ENCODE peak calls at places on chromosomes 12 and 14, in four cellular contexts. Q is HepG2, K is SK-N-SH, R is K562. W is an unnamed sample.

GRCh38 chr14:95910628-95911027 is 34.0 kb downstream of the TUNAR start:
- DNase-seq in Q (no peak), K (no peak), R (no peak), W (no peak)

GRCh38 chr14:26204362-26204953 is 393.4 kb downstream of the NOVA1 start:
- DNase-seq in R (no peak), K (no peak), Q (no peak), W (no peak)

GRCh38 chr12:60211244-60211643 is 615.4 kb downstream of the SLC16A7 start:
- DNase-seq in K (no peak), R (no peak), Q (no peak), W (no peak)

GRCh38 chr12:62912644-62913043 is 22.3 kb downstream of the PPM1H start:
- DNase-seq in K (no peak), Q (no peak), R (no peak), W (no peak)

GRCh38 chr14:52154992-52155655 is 86.3 kb upstream of the NID2 start:
- DNase-seq in K (no peak), Q (no peak), R (no peak), W (no peak)

GRCh38 chr14:57060276-57060956 is 208.3 kb downstream of the EXOC5 start:
- DNase-seq in R (peak), Q (no peak), K (no peak), W (no peak)

GRCh38 chr14:29144598-29144997 is 378.0 kb downstream of the FOXG1 start:
- DNase-seq in Q (no peak), R (no peak), K (no peak), W (no peak)

GRCh38 chr14:67515386-67516079 is 17.6 kb upstream of the PLEKHH1 start:
- DNase-seq in K (no peak), R (no peak), Q (no peak), W (peak)

GRCh38 chr12:6341439-6342139 is at the start of gene TNFRSF1A:
- DNase-seq in K (peak), R (peak), Q (peak), W (no peak)

GRCh38 chr14:54535126-54535525 is 25.4 kb downstream of the CGRRF1 start:
- DNase-seq in Q (no peak), R (no peak), K (no peak), W (no peak)

GRCh38 chr14:93109572-93110481 is 5.9 kb downstream of the ITPK1 start:
- DNase-seq in Q (no peak), K (no peak), R (no peak), W (no peak)

GRCh38 chr12:95554532-95555071 is 3.3 kb upstream of the USP44 start:
- DNase-seq in R (no peak), Q (no peak), K (no peak), W (no peak)

GRCh38 chr12:55862286-55862685 is 19.6 kb upstream of the MMP19 start:
- DNase-seq in Q (no peak), R (no peak), K (no peak), W (no peak)

GRCh38 chr12:54891717-54892478 is 37.6 kb downstream of the MUCL1 start:
- DNase-seq in K (no peak), R (no peak), Q (peak), W (no peak)

GRCh38 chr14:32939254-32940065 is 781 bp downstream of the NPAS3 start:
- DNase-seq in Q (no peak), R (no peak), K (peak), W (peak)

GRCh38 chr14:105865904-105866840 is 339.8 kb downstream of the TMEM121 start:
- DNase-seq in R (no peak), K (peak), Q (no peak), W (peak)

GRCh38 chr12:51717325-51717925 is 126.4 kb downstream of the SCN8A start:
- DNase-seq in K (no peak), Q (no peak), R (no peak), W (no peak)

GRCh38 chr12:52615208-52615868 is 3.0 kb downstream of the KRT73 start:
- DNase-seq in R (no peak), K (no peak), Q (no peak), W (no peak)

GRCh38 chr12:54383041-54383609 is 1.4 kb downstream of the ZNF385A start:
- DNase-seq in K (no peak), Q (no peak), R (peak), W (no peak)

GRCh38 chr14:62706217-62706616 is 339.0 kb downstream of the KCNH5 start:
- DNase-seq in R (no peak), Q (no peak), K (no peak), W (no peak)

GRCh38 chr14:105527381-105528196 is 1.2 kb downstream of the TMEM121 start:
- DNase-seq in R (no peak), Q (no peak), K (no peak), W (no peak)

GRCh38 chr14:79712302-79712950 is 498.9 kb downstream of the DIO2 start:
- DNase-seq in Q (no peak), R (no peak), K (no peak), W (no peak)

GRCh38 chr12:128783129-128783574 is 40.6 kb downstream of the SLC15A4 start:
- DNase-seq in K (no peak), R (no peak), Q (no peak), W (no peak)

GRCh38 chr14:59217011-59217410 is 28.5 kb downstream of the DAAM1 start:
- DNase-seq in R (no peak), K (no peak), Q (no peak), W (no peak)

GRCh38 chr14:55316528-55316927 is 45.3 kb downstream of the FBXO34 start:
- DNase-seq in Q (no peak), K (no peak), R (no peak), W (no peak)

GRCh38 chr12:66903782-66904396 is 225.0 kb upstream of the GRIP1 start:
- DNase-seq in Q (no peak), R (no peak), K (no peak), W (no peak)

GRCh38 chr14:47207636-47208035 is 467.8 kb downstream of the MDGA2 start:
- DNase-seq in R (no peak), Q (no peak), K (no peak), W (no peak)
- TF ChIP-seq FOXJ3 in R (no peak), Q (no peak), K (no peak), W (no peak)

GRCh38 chr12:69708649-69709048 is 9.5 kb upstream of the BEST3 start:
- DNase-seq in Q (no peak), R (no peak), K (no peak), W (no peak)
- TF ChIP-seq FOXJ3 in Q (no peak), R (no peak), K (no peak), W (no peak)

GRCh38 chr12:124612392-124612680 is 44.9 kb upstream of the NCOR2 start:
- DNase-seq in R (no peak), K (no peak), Q (no peak), W (no peak)
- TF ChIP-seq FOXJ3 in R (no peak), K (no peak), Q (no peak), W (no peak)

DNA sequence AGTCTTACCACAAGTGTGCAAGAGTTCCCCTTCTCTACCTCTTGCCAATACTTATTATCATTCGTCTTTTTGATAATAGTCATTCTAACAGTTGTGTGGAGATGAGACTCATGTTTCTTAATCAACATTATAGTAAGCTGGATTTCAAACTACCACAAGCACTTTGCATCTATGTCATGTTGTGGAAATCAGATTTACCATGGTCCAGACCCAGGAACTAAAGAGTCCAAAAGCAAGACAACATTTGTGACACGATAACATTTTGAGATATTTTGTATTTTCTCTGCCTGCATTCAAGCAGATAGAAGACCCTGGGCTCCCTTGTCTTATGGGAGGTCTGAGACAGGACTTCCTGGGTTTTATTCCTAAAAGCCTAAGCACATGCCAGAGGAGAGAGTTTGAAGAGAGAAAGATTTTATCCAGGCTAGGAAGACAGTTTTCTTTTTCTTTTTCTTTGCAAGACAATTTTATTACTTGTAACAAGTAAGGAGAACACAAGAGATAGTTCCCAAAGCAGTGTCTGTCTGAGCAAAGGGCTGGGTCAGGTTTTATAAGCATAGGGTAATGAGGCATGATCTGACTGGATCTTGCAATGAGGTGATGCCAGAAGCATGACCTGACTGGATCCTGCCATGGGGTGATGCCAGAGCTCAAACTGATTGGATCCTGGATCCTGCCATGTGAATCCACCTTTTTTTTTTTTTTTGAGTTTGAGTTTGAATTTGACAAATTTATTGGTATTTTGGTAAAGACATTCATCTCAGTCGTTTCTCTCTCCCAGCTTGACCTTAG is 180.5 kb upstream of the HMGA2 start:
- DNase-seq in R (no peak), Q (no peak), K (no peak), W (no peak)
- TF ChIP-seq FOXJ3 in R (no peak), Q (no peak), K (no peak), W (no peak)

DNA sequence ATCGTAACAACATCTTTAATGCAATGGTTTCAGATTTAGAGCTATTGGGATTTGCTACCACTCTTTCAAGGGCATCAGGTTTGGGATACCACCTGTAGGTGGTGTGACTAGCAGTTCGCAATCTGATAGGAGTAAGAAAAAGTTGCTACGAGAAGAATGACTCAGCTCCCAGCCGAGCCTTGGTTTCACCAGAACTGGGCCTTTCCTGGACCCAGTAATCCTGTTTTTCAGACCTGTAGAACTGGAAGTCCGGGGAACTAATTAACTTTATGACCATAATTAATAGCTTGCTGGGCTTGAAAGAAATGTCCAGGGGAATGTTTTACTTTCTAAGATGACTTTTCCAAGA is 770 bp downstream of the ABHD4 start:
- DNase-seq in Q (peak), K (no peak), R (peak), W (no peak)
- TF ChIP-seq FOXJ3 in Q (no peak), K (no peak), R (no peak), W (no peak)

GRCh38 chr14:91010153-91010533 is 50.3 kb downstream of the RPS6KA5 start:
- DNase-seq in Q (no peak), K (no peak), R (no peak), W (no peak)

GRCh38 chr14:91008759-91009409 is 51.6 kb downstream of the RPS6KA5 start:
- DNase-seq in Q (no peak), K (no peak), R (no peak), W (no peak)

GRCh38 chr14:91012050-91012449 is 48.4 kb downstream of the RPS6KA5 start:
- DNase-seq in Q (no peak), K (no peak), R (no peak), W (no peak)

GRCh38 chr14:91005716-91006115 is 54.7 kb downstream of the RPS6KA5 start:
- DNase-seq in Q (no peak), R (no peak), K (no peak), W (no peak)

GRCh38 chr14:91009501-91010152 is 50.8 kb downstream of the RPS6KA5 start:
- DNase-seq in Q (no peak), K (no peak), R (no peak), W (no peak)
- TF ChIP-seq FOXJ3 in Q (no peak), K (no peak), R (no peak), W (no peak)

GRCh38 chr12:90653051-90653450 is 301.9 kb downstream of the CCER1 start:
- DNase-seq in K (no peak), Q (no peak), R (no peak), W (no peak)
- TF ChIP-seq FOXJ3 in K (no peak), Q (no peak), R (no peak), W (no peak)